ENCODE peak calls at places on chromosomes 6 and 20, in six cellular contexts. N, O, K, M, R and G are unnamed samples.

GRCh38 chr20:54345301-54345724 is 130.1 kb upstream of the DOK5 start:
- DNase-seq in N (no peak), O (no peak), K (no peak), R (no peak), M (no peak), G (peak)

GRCh38 chr6:131061041-131061770 is 1.8 kb downstream of the EPB41L2 start:
- DNase-seq in R (no peak), M (no peak), O (no peak), N (no peak), K (no peak), G (peak)

GRCh38 chr6:43953794-43954310 is 173.4 kb downstream of the MRPL14 start:
- DNase-seq in O (no peak), M (no peak), R (no peak), K (no peak), N (peak), G (no peak)

GRCh38 chr6:170063851-170064617 is 226.8 kb downstream of the DLL1 start:
- DNase-seq in M (no peak), N (no peak), R (no peak), O (no peak), K (no peak), G (no peak)

GRCh38 chr6:34515473-34516387 is 40.4 kb downstream of the SPDEF start:
- DNase-seq in R (no peak), N (no peak), M (no peak), K (no peak), O (no peak), G (no peak)

GRCh38 chr6:6694825-6695710 is 106.5 kb downstream of the LY86 start:
- DNase-seq in K (no peak), N (no peak), M (no peak), R (no peak), O (no peak), G (no peak)

GRCh38 chr6:20156824-20157223 is 55.4 kb downstream of the MBOAT1 start:
- DNase-seq in R (no peak), K (no peak), O (no peak), M (no peak), N (no peak), G (no peak)

GRCh38 chr20:26209171-26209941 is 512.7 kb upstream of the ZNF337 start:
- DNase-seq in N (no peak), R (no peak), K (no peak), M (peak), O (peak), G (no peak)

GRCh38 chr6:41182069-41183034 is 18.6 kb downstream of the TREML2 start:
- DNase-seq in K (peak), O (peak), N (no peak), M (peak), R (peak), G (peak)